ENCODE peak calls at places on chromosomes 7 and 10, in four cellular contexts. One of them, this sample, is unnamed.

GRCh38 chr7:73842248-73842895 is at the start of gene METTL27:
- DNase-seq in GM12878: peak; percentile 53
- DNase-seq in HepG2: peak; percentile 86
- DNase-seq in K562: peak; percentile 99
- DNase-seq in this sample: peak; percentile 95

GRCh38 chr10:118924493-118924892 is 105.0 kb upstream of the NANOS1 start:
- DNase-seq in GM12878: no peak
- DNase-seq in HepG2: no peak
- DNase-seq in K562: no peak
- DNase-seq in this sample: no peak

GRCh38 chr7:25009271-25009670 is 29.3 kb upstream of the OSBPL3 start:
- DNase-seq in GM12878: no peak
- DNase-seq in HepG2: no peak
- DNase-seq in K562: no peak
- DNase-seq in this sample: no peak

GRCh38 chr10:108905821-108906220 is 1017.5 kb downstream of the XPNPEP1 start:
- DNase-seq in GM12878: no peak
- DNase-seq in HepG2: no peak
- DNase-seq in K562: no peak
- DNase-seq in this sample: no peak

GRCh38 chr7:2417981-2418481 is 14.6 kb downstream of the CHST12 start:
- DNase-seq in GM12878: no peak
- DNase-seq in HepG2: no peak
- DNase-seq in K562: no peak
- DNase-seq in this sample: no peak

GRCh38 chr7:74355091-74355490 is 65.9 kb downstream of the CLIP2 start:
- DNase-seq in GM12878: no peak
- DNase-seq in HepG2: peak; percentile 20
- DNase-seq in K562: no peak
- DNase-seq in this sample: no peak

GRCh38 chr10:35546824-35547225 is 58.3 kb upstream of the GJD4 start:
- DNase-seq in GM12878: no peak
- DNase-seq in HepG2: peak; percentile 4
- DNase-seq in K562: no peak
- DNase-seq in this sample: no peak

GRCh38 chr10:113267616-113268015 is 285.2 kb upstream of the HABP2 start:
- DNase-seq in GM12878: no peak
- DNase-seq in HepG2: no peak
- DNase-seq in K562: no peak
- DNase-seq in this sample: no peak

GRCh38 chr7:150855476-150856302 is 3.4 kb downstream of the AOC1 start:
- DNase-seq in GM12878: no peak
- DNase-seq in HepG2: no peak
- DNase-seq in K562: no peak
- DNase-seq in this sample: no peak

GRCh38 chr7:148474421-148474820 is 116.1 kb upstream of the C7orf33 start:
- DNase-seq in GM12878: no peak
- DNase-seq in HepG2: no peak
- DNase-seq in K562: no peak
- DNase-seq in this sample: no peak

GRCh38 chr7:93119191-93119905 is 1.6 kb upstream of the SAMD9 start:
- DNase-seq in GM12878: no peak
- DNase-seq in HepG2: no peak
- DNase-seq in K562: no peak
- DNase-seq in this sample: no peak

GRCh38 chr7:79529896-79530235 is 76.4 kb upstream of the MAGI2 start:
- DNase-seq in GM12878: no peak
- DNase-seq in HepG2: no peak
- DNase-seq in K562: no peak
- DNase-seq in this sample: no peak

GRCh38 chr7:38465946-38466345 is 165.2 kb downstream of the AMPH start:
- DNase-seq in GM12878: no peak
- DNase-seq in HepG2: no peak
- DNase-seq in K562: no peak
- DNase-seq in this sample: no peak

GRCh38 chr7:30206942-30207341 is 72.2 kb downstream of the MTURN start:
- DNase-seq in GM12878: no peak
- DNase-seq in HepG2: no peak
- DNase-seq in K562: no peak
- DNase-seq in this sample: no peak

GRCh38 chr7:111159426-111159825 is 68.5 kb downstream of the LRRN3 start:
- DNase-seq in GM12878: no peak
- DNase-seq in HepG2: no peak
- DNase-seq in K562: no peak
- DNase-seq in this sample: no peak

GRCh38 chr7:117444646-117445045 is 17.4 kb upstream of the ASZ1 start:
- DNase-seq in GM12878: no peak
- DNase-seq in HepG2: no peak
- DNase-seq in K562: no peak
- DNase-seq in this sample: no peak

GRCh38 chr10:129547583-129547982 is 80.5 kb downstream of the MGMT start:
- DNase-seq in GM12878: no peak
- DNase-seq in HepG2: no peak
- DNase-seq in K562: no peak
- DNase-seq in this sample: no peak

GRCh38 chr7:2934211-2934731 is 90.2 kb upstream of the GNA12 start:
- DNase-seq in GM12878: no peak
- DNase-seq in HepG2: no peak
- DNase-seq in K562: no peak
- DNase-seq in this sample: no peak

GRCh38 chr7:86943447-86943846 is 116.0 kb downstream of the ELAPOR2 start:
- DNase-seq in GM12878: no peak
- DNase-seq in HepG2: no peak
- DNase-seq in K562: no peak
- DNase-seq in this sample: no peak
- TF ChIP-seq TARDBP in GM12878: no peak
- TF ChIP-seq TARDBP in HepG2: no peak
- TF ChIP-seq TARDBP in K562: no peak
- TF ChIP-seq TARDBP in this sample: no peak

DNA sequence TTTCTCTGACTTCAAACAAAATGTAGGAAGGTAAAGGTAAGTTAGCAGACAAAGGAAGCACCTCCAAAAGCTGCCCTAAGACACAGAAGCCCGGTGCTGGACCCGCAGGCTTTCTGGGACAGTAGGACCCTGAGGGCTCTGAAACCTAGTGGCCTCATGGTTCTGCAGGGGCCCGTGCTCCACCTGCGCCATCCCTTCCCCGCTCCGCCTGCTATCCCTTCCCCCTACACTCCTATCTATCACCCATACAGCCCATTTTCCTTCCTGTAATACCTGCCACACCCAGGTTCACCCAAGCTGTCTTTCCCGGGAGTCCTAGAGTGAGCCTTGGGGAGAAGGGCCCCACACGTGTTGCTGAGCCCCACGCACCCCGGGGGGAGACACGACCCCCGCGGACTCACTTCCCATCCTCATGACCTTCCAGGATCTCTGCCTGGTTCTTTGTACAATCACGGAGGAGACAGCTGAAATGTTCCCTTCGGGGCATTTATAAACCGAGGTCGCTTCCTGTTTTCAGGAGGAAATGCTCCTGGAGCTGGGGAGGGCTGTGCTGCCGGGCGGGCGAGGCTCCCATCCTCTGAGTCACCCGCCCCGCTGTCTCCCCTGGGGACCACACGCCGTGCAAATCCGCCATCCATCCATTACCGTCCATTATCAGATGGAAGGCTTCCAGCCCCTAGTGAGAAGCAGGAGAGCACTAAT is 251.7 kb upstream of the PITRM1 start:
- DNase-seq in GM12878: no peak
- DNase-seq in HepG2: no peak
- DNase-seq in K562: no peak
- DNase-seq in this sample: no peak
- TF ChIP-seq TARDBP in GM12878: no peak
- TF ChIP-seq TARDBP in HepG2: no peak
- TF ChIP-seq TARDBP in K562: no peak
- TF ChIP-seq TARDBP in this sample: no peak

GRCh38 chr10:45419673-45420020 is 45.6 kb downstream of the ALOX5 start:
- DNase-seq in GM12878: no peak
- DNase-seq in HepG2: no peak
- DNase-seq in K562: no peak
- DNase-seq in this sample: no peak
- TF ChIP-seq TARDBP in GM12878: no peak
- TF ChIP-seq TARDBP in HepG2: no peak
- TF ChIP-seq TARDBP in K562: no peak
- TF ChIP-seq TARDBP in this sample: no peak

GRCh38 chr7:82343716-82344115 is 99.9 kb downstream of the CACNA2D1 start:
- DNase-seq in GM12878: no peak
- DNase-seq in HepG2: no peak
- DNase-seq in K562: no peak
- DNase-seq in this sample: no peak

GRCh38 chr7:82347808-82348207 is 95.8 kb downstream of the CACNA2D1 start:
- DNase-seq in GM12878: no peak
- DNase-seq in HepG2: no peak
- DNase-seq in K562: no peak
- DNase-seq in this sample: no peak

GRCh38 chr7:82345886-82346285 is 97.7 kb downstream of the CACNA2D1 start:
- DNase-seq in GM12878: no peak
- DNase-seq in HepG2: no peak
- DNase-seq in K562: no peak
- DNase-seq in this sample: no peak

DNA sequence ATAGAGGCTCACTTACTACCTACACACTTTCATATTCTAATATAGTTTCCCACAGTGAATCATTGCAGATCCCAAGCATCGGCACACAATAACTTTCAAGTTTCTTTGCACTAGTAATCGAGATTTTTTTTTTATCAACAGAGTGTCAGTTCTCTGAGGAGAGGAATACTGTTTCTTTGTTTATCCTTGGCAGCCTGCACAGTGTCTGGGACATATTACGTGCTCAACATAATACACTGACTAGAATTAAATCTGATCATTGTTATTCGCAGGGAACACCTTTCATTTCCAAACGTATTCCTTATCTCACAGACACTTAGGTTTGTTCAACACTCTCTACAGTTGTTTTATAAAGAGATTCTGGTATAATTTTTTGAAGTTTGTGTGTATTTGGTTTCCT is 95.3 kb downstream of the CACNA2D1 start:
- DNase-seq in GM12878: no peak
- DNase-seq in HepG2: no peak
- DNase-seq in K562: no peak
- DNase-seq in this sample: no peak
- TF ChIP-seq TARDBP in GM12878: no peak
- TF ChIP-seq TARDBP in HepG2: no peak
- TF ChIP-seq TARDBP in K562: no peak
- TF ChIP-seq TARDBP in this sample: no peak

GRCh38 chr10:132861884-132862461 is 76.0 kb upstream of the NKX6-2 start:
- DNase-seq in GM12878: no peak
- DNase-seq in HepG2: no peak
- DNase-seq in K562: no peak
- DNase-seq in this sample: no peak

GRCh38 chr10:132858121-132859081 is 72.5 kb upstream of the NKX6-2 start:
- DNase-seq in GM12878: no peak
- DNase-seq in HepG2: no peak
- DNase-seq in K562: peak; percentile 17
- DNase-seq in this sample: no peak

GRCh38 chr10:132861116-132861691 is 75.3 kb upstream of the NKX6-2 start:
- DNase-seq in GM12878: no peak
- DNase-seq in HepG2: no peak
- DNase-seq in K562: no peak
- DNase-seq in this sample: no peak

GRCh38 chr10:132859084-132859855 is 73.3 kb upstream of the NKX6-2 start:
- DNase-seq in GM12878: no peak
- DNase-seq in HepG2: no peak
- DNase-seq in K562: no peak
- DNase-seq in this sample: no peak

DNA sequence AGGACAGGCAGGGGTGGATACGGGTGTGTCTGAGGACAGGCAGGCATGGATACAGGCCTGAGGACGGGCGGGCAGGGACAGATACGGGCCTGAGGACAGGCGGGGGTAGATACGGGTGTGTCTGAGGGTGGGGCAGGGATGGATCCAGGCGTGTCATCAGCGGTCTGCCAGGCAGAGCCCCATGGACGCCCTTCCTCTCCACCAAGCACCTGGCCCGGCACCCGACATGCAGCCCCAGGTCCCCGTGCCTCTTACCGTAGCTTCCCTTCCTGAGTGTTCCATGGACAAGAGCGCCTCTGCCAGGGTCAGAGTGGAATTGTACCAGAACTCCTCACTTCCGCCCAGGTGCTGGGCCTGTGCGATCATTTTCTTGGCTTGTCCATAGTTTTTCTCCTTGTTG is 74.6 kb upstream of the NKX6-2 start:
- DNase-seq in GM12878: no peak
- DNase-seq in HepG2: no peak
- DNase-seq in K562: peak; percentile 13
- DNase-seq in this sample: no peak
- TF ChIP-seq TARDBP in GM12878: no peak
- TF ChIP-seq TARDBP in HepG2: no peak
- TF ChIP-seq TARDBP in K562: no peak
- TF ChIP-seq TARDBP in this sample: no peak

GRCh38 chr10:12393831-12394230 is 44.5 kb downstream of the CAMK1D start:
- DNase-seq in GM12878: no peak
- DNase-seq in HepG2: no peak
- DNase-seq in K562: no peak
- DNase-seq in this sample: no peak
- TF ChIP-seq TARDBP in GM12878: no peak
- TF ChIP-seq TARDBP in HepG2: no peak
- TF ChIP-seq TARDBP in K562: no peak
- TF ChIP-seq TARDBP in this sample: no peak

DNA sequence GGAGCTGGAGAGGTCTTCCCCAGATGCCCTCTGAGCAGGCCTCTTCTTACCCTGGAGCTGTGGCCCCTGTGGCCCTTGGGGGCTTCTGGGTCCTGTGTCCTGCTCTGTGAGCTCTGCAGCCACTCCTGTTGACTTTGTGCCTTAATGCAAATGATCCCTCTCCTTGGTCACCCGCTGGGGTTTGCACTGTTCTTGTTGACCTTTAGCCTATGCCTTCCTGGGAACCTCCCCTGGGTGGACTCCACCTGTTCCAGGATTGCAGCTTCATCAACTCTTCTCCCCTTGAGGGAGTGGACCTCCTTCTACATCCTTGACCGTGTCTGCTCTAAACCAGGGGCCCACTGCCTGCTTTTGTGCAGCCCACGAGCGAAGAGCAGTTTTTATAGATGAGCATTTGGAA is 58.6 kb upstream of the CTBP2 start:
- DNase-seq in GM12878: no peak
- DNase-seq in HepG2: no peak
- DNase-seq in K562: no peak
- DNase-seq in this sample: no peak
- TF ChIP-seq TARDBP in GM12878: no peak
- TF ChIP-seq TARDBP in HepG2: no peak
- TF ChIP-seq TARDBP in K562: no peak
- TF ChIP-seq TARDBP in this sample: no peak

This sample was measured in HEK293T.